ENCODE peak calls at places on chromosomes 4 and X, in nine cellular contexts. T is cardiac muscle cell, U is GM20000, P is H9, Z is suprapubic skin, X is endodermal cell, I is lower lobe of right lung, K is endothelial cell, Y is left ventricle myocardium inferior. H is an unnamed sample.

GRCh38 chrX:147958316-147958715 is 22.8 kb upstream of the FMR1NB start:
- DNase-seq in T (no peak), U (no peak), P (no peak), Z (no peak), X (no peak), I (no peak), K (no peak), Y (no peak), H (no peak)

GRCh38 chr4:4507923-4508322 is 33.9 kb downstream of the STX18 start:
- DNase-seq in T (no peak), U (peak; percentile 25), P (no peak), Z (no peak), X (no peak), I (no peak), K (no peak), Y (no peak), H (no peak)

GRCh38 chrX:54920610-54921426 is at the start of gene TRO:
- DNase-seq in T (peak; percentile 53), U (no peak), P (peak; percentile 67), Z (no peak), X (peak; percentile 85), I (no peak), K (peak; percentile 33), Y (no peak), H (no peak)

GRCh38 chr4:141713771-141714445 is 77.5 kb downstream of the IL15 start:
- DNase-seq in T (no peak), U (no peak), P (no peak), Z (no peak), X (peak; percentile 63), I (no peak), K (no peak), Y (no peak), H (no peak)

GRCh38 chrX:131812847-131813825 is 210.0 kb upstream of the STK26 start:
- DNase-seq in T (no peak), U (peak; percentile 59), P (no peak), Z (peak; percentile 86), X (no peak), I (no peak), K (no peak), Y (no peak), H (peak; percentile 52)

GRCh38 chr4:112982677-112983076 is 66.8 kb upstream of the ANK2 start:
- DNase-seq in T (no peak), U (no peak), P (no peak), Z (no peak), X (no peak), I (no peak), K (no peak), Y (no peak), H (no peak)

GRCh38 chr4:121053601-121054143 is 18.7 kb downstream of the NDNF start:
- DNase-seq in T (no peak), U (no peak), P (no peak), Z (no peak), X (no peak), I (no peak), K (no peak), Y (peak; percentile 33), H (no peak)

GRCh38 chr4:110840221-110840654 is 217.4 kb upstream of the PITX2 start:
- DNase-seq in T (no peak), U (no peak), P (no peak), Z (no peak), X (no peak), I (no peak), K (no peak), Y (no peak), H (no peak)

GRCh38 chrX:48938721-48939416 is 18.5 kb downstream of the OTUD5 start:
- DNase-seq in T (no peak), U (peak; percentile 49), P (no peak), Z (no peak), X (no peak), I (no peak), K (no peak), Y (no peak), H (no peak)

GRCh38 chrX:19867411-19867732 is 20.0 kb downstream of the SH3KBP1 start:
- DNase-seq in T (no peak), U (no peak), P (no peak), Z (no peak), X (no peak), I (no peak), K (no peak), Y (no peak), H (no peak)

GRCh38 chr4:8182858-8183725 is 16.0 kb upstream of the SH3TC1 start:
- DNase-seq in T (no peak), U (no peak), P (no peak), Z (peak; percentile 92), X (no peak), I (peak; percentile 84), K (no peak), Y (peak; percentile 91), H (no peak)

GRCh38 chrX:155761185-155761584 is 120.0 kb upstream of the VAMP7 start:
- DNase-seq in T (no peak), U (no peak), P (no peak), Z (no peak), X (no peak), I (no peak), K (no peak), Y (no peak), H (no peak)
- TF ChIP-seq CTCF in T (no peak), U (no peak), P (no peak), Z (no peak), X (no peak), I (no peak), K (no peak), Y (no peak), H (no peak)

GRCh38 chr4:84481879-84482245 is 17.2 kb downstream of the NKX6-1 start:
- DNase-seq in T (no peak), U (peak; percentile 8), P (peak; percentile 48), Z (no peak), X (peak; percentile 73), I (no peak), K (no peak), Y (no peak), H (no peak)

GRCh38 chr4:84484274-84484673 is 14.8 kb downstream of the NKX6-1 start:
- DNase-seq in T (no peak), U (no peak), P (peak; percentile 45), Z (no peak), X (peak; percentile 62), I (no peak), K (no peak), Y (no peak), H (no peak)

GRCh38 chr4:84483738-84484137 is 15.4 kb downstream of the NKX6-1 start:
- DNase-seq in T (no peak), U (peak; percentile 8), P (peak; percentile 37), Z (no peak), X (peak; percentile 49), I (no peak), K (no peak), Y (no peak), H (no peak)

GRCh38 chr4:84481077-84481878 is 17.8 kb downstream of the NKX6-1 start:
- DNase-seq in T (no peak), U (no peak), P (peak; percentile 38), Z (no peak), X (peak; percentile 68), I (no peak), K (no peak), Y (no peak), H (no peak)

DNA sequence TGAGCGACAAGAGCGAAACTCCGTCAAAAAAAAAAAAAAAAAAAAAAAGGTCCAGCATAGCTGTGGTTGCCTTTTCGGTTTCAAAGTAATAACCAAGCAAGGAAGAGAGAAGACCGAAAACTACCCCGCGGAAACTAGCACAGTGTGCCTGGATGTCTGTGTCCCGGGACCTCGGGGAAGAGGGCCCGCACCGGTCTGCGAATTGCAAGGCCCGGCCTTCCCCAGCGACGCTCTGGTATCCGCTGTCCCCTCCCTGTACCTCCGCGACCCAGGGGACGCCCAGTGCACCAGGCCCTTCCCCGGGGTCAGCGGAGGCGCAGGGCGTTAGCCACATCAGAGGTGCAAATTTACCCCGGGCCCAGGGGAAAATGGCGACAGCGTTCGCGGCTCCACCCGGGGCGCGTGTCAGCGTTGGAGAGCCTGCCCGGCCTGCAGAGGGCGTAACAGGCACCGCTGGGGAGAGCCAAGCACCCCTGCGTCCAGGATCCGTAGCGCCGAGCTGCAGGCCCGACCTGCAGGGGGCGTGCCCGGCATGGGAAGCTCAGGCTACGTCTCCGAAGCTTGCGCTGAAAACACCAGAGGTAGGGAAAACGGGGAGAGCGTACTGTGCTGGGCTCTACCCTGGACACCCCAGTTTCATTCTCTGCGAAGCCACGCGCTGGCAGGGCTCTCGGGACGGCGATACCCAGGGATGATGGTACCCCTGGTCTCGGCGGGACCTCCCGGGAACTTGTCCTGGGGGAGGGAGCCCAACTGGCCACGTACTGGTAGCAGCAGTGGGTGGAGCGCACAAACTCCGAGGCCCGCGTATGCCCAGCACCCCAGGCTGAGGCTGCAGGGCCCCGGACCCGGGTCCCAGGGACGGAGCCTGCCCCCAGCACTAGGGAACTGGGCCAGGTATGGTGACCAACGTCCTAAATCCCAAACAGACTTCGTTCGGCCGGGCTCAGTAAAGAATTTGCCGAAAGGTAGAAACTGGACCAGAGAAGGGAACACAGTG is 16.2 kb downstream of the NKX6-1 start:
- DNase-seq in T (peak; percentile 54), U (peak; percentile 11), P (peak; percentile 89), Z (peak; percentile 54), X (peak; percentile 89), I (peak; percentile 55), K (peak; percentile 88), Y (no peak), H (no peak)
- TF ChIP-seq CTCF in T (peak; percentile 54), U (peak; percentile 28), P (peak; percentile 99), Z (peak; percentile 50), X (peak; percentile 92), I (peak; percentile 45), K (peak; percentile 86), Y (peak; percentile 40), H (no peak)

GRCh38 chr4:98930311-98930865 is 1.5 kb upstream of the EIF4E start:
- DNase-seq in T (no peak), U (no peak), P (no peak), Z (no peak), X (no peak), I (no peak), K (no peak), Y (no peak), H (no peak)

GRCh38 chr4:98928131-98928504 is 815 bp downstream of the EIF4E start:
- DNase-seq in T (peak; percentile 84), U (peak; percentile 67), P (peak; percentile 86), Z (peak; percentile 78), X (peak; percentile 91), I (peak; percentile 71), K (peak; percentile 68), Y (peak; percentile 55), H (peak; percentile 50)

GRCh38 chr4:98932539-98932938 is 3.6 kb upstream of the EIF4E start:
- DNase-seq in T (no peak), U (no peak), P (no peak), Z (no peak), X (no peak), I (no peak), K (no peak), Y (no peak), H (no peak)

GRCh38 chr4:98928505-98929340 is at the start of gene EIF4E:
- DNase-seq in T (peak; percentile 97), U (peak; percentile 91), P (peak; percentile 98), Z (peak; percentile 98), X (peak; percentile 98), I (peak; percentile 99), K (peak; percentile 89), Y (peak; percentile 97), H (peak; percentile 90)

GRCh38 chr4:98929341-98930267 is 671 bp upstream of the EIF4E start:
- DNase-seq in T (no peak), U (peak; percentile 59), P (no peak), Z (peak; percentile 83), X (no peak), I (peak; percentile 76), K (peak; percentile 16), Y (peak; percentile 39), H (peak; percentile 65)
- TF ChIP-seq CTCF in T (peak; percentile 2), U (no peak), P (no peak), Z (no peak), X (peak; percentile 35), I (peak; percentile 22), K (no peak), Y (peak; percentile 52), H (no peak)

GRCh38 chr4:153232768-153233167 is 28.5 kb downstream of the TRIM2 start:
- DNase-seq in T (peak; percentile 88), U (no peak), P (peak; percentile 83), Z (no peak), X (peak; percentile 91), I (no peak), K (peak; percentile 30), Y (peak; percentile 52), H (no peak)
- TF ChIP-seq CTCF in T (peak; percentile 10), U (no peak), P (peak; percentile 68), Z (no peak), X (peak; percentile 81), I (peak; percentile 9), K (no peak), Y (peak; percentile 56), H (no peak)

H was measured in omental fat pad.